ENCODE peak calls at places on chromosome 18, in eight cellular contexts. F is tibial nerve; L is cardiac fibroblast; B is activated T-cell treated with anti-CD3 and anti-CD28 coated beads for 1 hour; R is activated CD4-positive, CD25-positive, alpha-beta regulatory T cell treated with anti-CD3 and anti-CD28 coated beads, Interleukin-2, amount 50 U/mL, for 16 hours; J is stimulated activated naive CD4-positive, alpha-beta T cell; I is iPS-NIHi11; P is neural crest cell. A is an unnamed sample.

GRCh38 chr18:13436596-13436995 is 218.0 kb downstream of the LDLRAD4 start:
- DNase-seq in F (no peak), L (no peak), B (peak), R (no peak), J (peak), I (no peak), P (no peak), A (no peak)

GRCh38 chr18:75823376-75823950 is 396.0 kb upstream of the SMIM21 start:
- DNase-seq in F (no peak), L (no peak), B (no peak), R (no peak), J (no peak), I (no peak), P (no peak), A (no peak)

GRCh38 chr18:33914399-33914798 is 310.3 kb downstream of the NOL4 start:
- DNase-seq in F (no peak), L (peak), B (no peak), R (no peak), J (no peak), I (no peak), P (no peak), A (no peak)

GRCh38 chr18:5285326-5285725 is 10.2 kb downstream of the ZBTB14 start:
- DNase-seq in F (no peak), L (no peak), B (no peak), R (no peak), J (no peak), I (no peak), P (no peak), A (no peak)

GRCh38 chr18:23143871-23144270 is 8.6 kb downstream of the CABLES1 start:
- DNase-seq in F (no peak), L (no peak), B (no peak), R (no peak), J (no peak), I (no peak), P (no peak), A (no peak)

GRCh38 chr18:8685141-8685913 is 20.0 kb upstream of the MTCL1 start:
- DNase-seq in F (no peak), L (peak), B (no peak), R (no peak), J (no peak), I (peak), P (no peak), A (peak)

GRCh38 chr18:21741511-21742322 is 1.1 kb downstream of the MIB1 start:
- DNase-seq in F (no peak), L (peak), B (peak), R (no peak), J (peak), I (peak), P (peak), A (peak)

GRCh38 chr18:80034852-80035406 is 695 bp downstream of the RBFA start:
- DNase-seq in F (no peak), L (peak), B (no peak), R (no peak), J (no peak), I (no peak), P (no peak), A (no peak)

GRCh38 chr18:56563568-56563967 is 74.8 kb downstream of the TXNL1 start:
- DNase-seq in F (no peak), L (no peak), B (no peak), R (no peak), J (no peak), I (peak), P (peak), A (peak)

GRCh38 chr18:44823782-44824181 is 143.1 kb downstream of the SETBP1 start:
- DNase-seq in F (no peak), L (peak), B (no peak), R (no peak), J (no peak), I (no peak), P (no peak), A (no peak)

GRCh38 chr18:24270937-24271380 is 126.7 kb downstream of the OSBPL1A start:
- DNase-seq in F (no peak), L (peak), B (no peak), R (no peak), J (no peak), I (no peak), P (no peak), A (peak)

GRCh38 chr18:76064998-76065397 is 430.0 kb downstream of the ZNF516 start:
- DNase-seq in F (no peak), L (no peak), B (no peak), R (no peak), J (no peak), I (peak), P (no peak), A (peak)

GRCh38 chr18:22387787-22388186 is 29.9 kb downstream of the CTAGE1 start:
- DNase-seq in F (no peak), L (no peak), B (no peak), R (no peak), J (no peak), I (no peak), P (no peak), A (no peak)

GRCh38 chr18:39489426-39489825 is 1923.8 kb upstream of the CELF4 start:
- DNase-seq in F (no peak), L (peak), B (no peak), R (no peak), J (no peak), I (no peak), P (no peak), A (no peak)

GRCh38 chr18:3603460-3604259 is 153.7 kb downstream of the TGIF1 start:
- DNase-seq in F (no peak), L (peak), B (no peak), R (no peak), J (peak), I (peak), P (no peak), A (no peak)

GRCh38 chr18:48356909-48357631 is 52.1 kb downstream of the ZBTB7C start:
- DNase-seq in F (no peak), L (no peak), B (no peak), R (no peak), J (no peak), I (peak), P (no peak), A (no peak)

GRCh38 chr18:76274470-76275289 is 220.4 kb downstream of the ZNF516 start:
- DNase-seq in F (no peak), L (no peak), B (no peak), R (no peak), J (no peak), I (peak), P (peak), A (peak)

GRCh38 chr18:63082661-63083531 is 236.7 kb downstream of the BCL2 start:
- DNase-seq in F (no peak), L (peak), B (no peak), R (no peak), J (no peak), I (no peak), P (no peak), A (no peak)

GRCh38 chr18:58416704-58417683 is 211.9 kb downstream of the ALPK2 start:
- DNase-seq in F (no peak), L (peak), B (no peak), R (no peak), J (no peak), I (no peak), P (no peak), A (no peak)

GRCh38 chr18:76619342-76620315 is 124.6 kb upstream of the ZNF516 start:
- DNase-seq in F (peak), L (peak), B (no peak), R (no peak), J (no peak), I (peak), P (peak), A (peak)

GRCh38 chr18:9876867-9877654 is 8.7 kb upstream of the TXNDC2 start:
- DNase-seq in F (no peak), L (peak), B (no peak), R (no peak), J (no peak), I (no peak), P (no peak), A (no peak)

GRCh38 chr18:64409511-64409910 is 260.6 kb upstream of the LINC00305 start:
- DNase-seq in F (no peak), L (peak), B (no peak), R (no peak), J (no peak), I (peak), P (no peak), A (peak)

GRCh38 chr18:67232991-67233390 is 283.5 kb downstream of the DSEL start:
- DNase-seq in F (no peak), L (peak), B (no peak), R (no peak), J (no peak), I (no peak), P (no peak), A (no peak)

GRCh38 chr18:389658-390357 is 110.7 kb downstream of the COLEC12 start:
- DNase-seq in F (no peak), L (no peak), B (no peak), R (no peak), J (no peak), I (no peak), P (no peak), A (no peak)

GRCh38 chr18:36066731-36067117 is 635 bp downstream of the RPRD1A start:
- DNase-seq in F (no peak), L (no peak), B (no peak), R (no peak), J (no peak), I (peak), P (no peak), A (peak)

GRCh38 chr18:74679679-74680076 is 82.0 kb downstream of the ZNF407 start:
- DNase-seq in F (no peak), L (no peak), B (no peak), R (no peak), J (no peak), I (no peak), P (no peak), A (no peak)

GRCh38 chr18:22324191-22325131 is 93.3 kb downstream of the CTAGE1 start:
- DNase-seq in F (no peak), L (peak), B (no peak), R (no peak), J (no peak), I (peak), P (peak), A (peak)